ENCODE peak calls at places on chromosome X, in eight cellular contexts. K is effector memory CD4-positive, alpha-beta T cell; A is GM20000; O is left lung; X is aorta; I is nucleus accumbens; H is upper lobe of right lung; W is stimulated activated CD8-positive, alpha-beta memory T cell treated with anti-CD3 and anti-CD28 coated beads, Interleukin-4, amount 100 ng/mL, for 4 hours. D is an unnamed sample.

GRCh38 chrX:40106677-40107290 is 9.0 kb upstream of the BCOR start:
- DNase-seq in O (no peak), H (no peak), A (peak), X (no peak), K (no peak), W (no peak), I (no peak), D (no peak)

GRCh38 chrX:79325263-79325958 is 41.7 kb downstream of the ITM2A start:
- DNase-seq in W (no peak), A (no peak), K (peak), O (no peak), H (no peak), X (no peak), I (no peak), D (no peak)

GRCh38 chrX:103585421-103586313 is at the start of gene TCEAL4:
- DNase-seq in W (peak), I (no peak), A (peak), O (peak), H (peak), K (no peak), X (peak), D (no peak)

GRCh38 chrX:19857131-19857530 is 30.3 kb downstream of the SH3KBP1 start:
- DNase-seq in A (no peak), K (no peak), H (no peak), O (no peak), W (no peak), X (no peak), I (no peak), D (no peak)

GRCh38 chrX:47204970-47205369 is 11.3 kb downstream of the UBA1 start:
- DNase-seq in X (no peak), K (no peak), A (no peak), O (no peak), W (no peak), I (no peak), H (no peak), D (no peak)

GRCh38 chrX:15815779-15816452 is 25.6 kb downstream of the ZRSR2 start:
- DNase-seq in O (no peak), W (no peak), X (no peak), K (no peak), H (no peak), I (no peak), A (peak), D (no peak)

GRCh38 chrX:23919706-23920320 is 12.0 kb downstream of the CXorf58 start:
- DNase-seq in O (no peak), H (no peak), W (no peak), I (no peak), A (no peak), K (no peak), X (no peak), D (no peak)

GRCh38 chrX:29470029-29470428 is 745.3 kb upstream of the MAGEB2 start:
- DNase-seq in H (no peak), I (no peak), A (no peak), O (no peak), X (no peak), W (no peak), K (no peak), D (no peak)

GRCh38 chrX:15269618-15270521 is at the start of gene ASB9:
- DNase-seq in O (peak), H (peak), A (peak), X (no peak), I (no peak), K (no peak), W (no peak), D (peak)

GRCh38 chrX:153411988-153412574 is 809 bp downstream of the ZFP92 start:
- DNase-seq in I (no peak), A (no peak), H (no peak), X (peak), K (no peak), W (no peak), O (no peak), D (no peak)

GRCh38 chrX:53556868-53557267 is 122.7 kb upstream of the HSD17B10 start:
- DNase-seq in A (no peak), X (no peak), O (no peak), I (no peak), W (no peak), H (no peak), K (no peak), D (no peak)

GRCh38 chrX:4579480-4579879 is 866.0 kb upstream of the PRKX start:
- DNase-seq in X (no peak), W (no peak), O (no peak), I (no peak), K (no peak), A (no peak), H (no peak), D (no peak)

GRCh38 chrX:49184294-49185061 is 1.7 kb downstream of the PRICKLE3 start:
- DNase-seq in X (peak), W (no peak), A (peak), O (peak), H (peak), I (peak), K (no peak), D (peak)

GRCh38 chrX:989959-990510 is 222.4 kb downstream of the CRLF2 start:
- DNase-seq in K (peak), I (peak), H (peak), O (peak), W (peak), X (peak), A (no peak), D (peak)

GRCh38 chrX:131058136-131058868 is at the start of gene ARHGAP36:
- DNase-seq in X (no peak), O (no peak), K (no peak), A (no peak), I (no peak), W (no peak), H (no peak), D (no peak)

GRCh38 chrX:134520860-134521390 is 61.0 kb downstream of the HPRT1 start:
- DNase-seq in X (no peak), H (no peak), W (no peak), A (peak), K (no peak), I (no peak), O (no peak), D (peak)

GRCh38 chrX:30881390-30881789 is 7.7 kb downstream of the TAB3 start:
- DNase-seq in W (no peak), A (no peak), X (no peak), I (no peak), O (no peak), H (no peak), K (no peak), D (no peak)

GRCh38 chrX:93985621-93986020 is 311.6 kb downstream of the FAM133A start:
- DNase-seq in K (no peak), X (no peak), H (no peak), A (no peak), W (no peak), O (no peak), I (no peak), D (no peak)

GRCh38 chrX:14694631-14695030 is 165.3 kb downstream of the GLRA2 start:
- DNase-seq in H (no peak), W (no peak), X (no peak), K (no peak), O (no peak), I (no peak), A (no peak), D (no peak)

GRCh38 chrX:102964941-102965340 is 27.9 kb downstream of the RAB40AL start:
- DNase-seq in O (no peak), X (no peak), A (no peak), I (no peak), H (no peak), W (no peak), K (no peak), D (no peak)

GRCh38 chrX:150547511-150548115 is 20.8 kb upstream of the MTM1 start:
- DNase-seq in H (peak), I (peak), X (peak), A (peak), W (no peak), O (peak), K (no peak), D (peak)

GRCh38 chrX:139738581-139738980 is 30.6 kb upstream of the MCF2 start:
- DNase-seq in H (no peak), W (no peak), X (no peak), K (no peak), I (no peak), O (no peak), A (no peak), D (no peak)

GRCh38 chrX:22360129-22360528 is 87.4 kb downstream of the CBLL2 start:
- DNase-seq in W (no peak), A (no peak), X (no peak), K (no peak), O (no peak), I (no peak), H (no peak), D (no peak)

GRCh38 chrX:47170861-47171692 is 22.6 kb upstream of the UBA1 start:
- DNase-seq in H (peak), K (no peak), O (no peak), W (no peak), I (no peak), A (no peak), X (peak), D (no peak)

GRCh38 chrX:53594354-53594753 is 92.2 kb downstream of the HUWE1 start:
- DNase-seq in X (no peak), H (no peak), K (no peak), I (no peak), A (no peak), O (no peak), W (no peak), D (peak)

GRCh38 chrX:100410083-100410590 is at the start of gene PCDH19:
- DNase-seq in K (no peak), W (no peak), A (peak), H (peak), O (peak), I (no peak), X (peak), D (peak)

GRCh38 chrX:51802917-51803688 is 59.9 kb downstream of the GSPT2 start:
- DNase-seq in O (peak), X (no peak), K (peak), W (peak), I (peak), H (peak), A (peak), D (peak)

GRCh38 chrX:150761819-150762216 is 68.6 kb downstream of the MTMR1 start:
- DNase-seq in H (no peak), O (no peak), I (no peak), K (no peak), W (no peak), X (no peak), A (no peak), D (no peak)

GRCh38 chrX:77668391-77669237 is 117.4 kb downstream of the ATRX start:
- DNase-seq in O (no peak), H (no peak), I (no peak), K (no peak), X (no peak), W (no peak), A (no peak), D (no peak)

GRCh38 chrX:102697506-102697905 is 14.7 kb upstream of the GPRASP2 start:
- DNase-seq in K (no peak), W (no peak), X (no peak), A (no peak), O (no peak), H (no peak), I (no peak), D (no peak)

GRCh38 chrX:44344194-44344593 is 722 bp upstream of the EFHC2 start:
- DNase-seq in O (peak), K (peak), A (peak), H (peak), X (peak), I (no peak), W (peak), D (no peak)

GRCh38 chrX:13164611-13165010 is 120.2 kb upstream of the FAM9C start:
- DNase-seq in H (no peak), I (no peak), O (no peak), K (no peak), A (no peak), W (no peak), X (no peak), D (no peak)

GRCh38 chrX:19152762-19153161 is 30.5 kb upstream of the ADGRG2 start:
- DNase-seq in O (no peak), A (no peak), I (no peak), K (no peak), W (no peak), X (no peak), H (no peak), D (no peak)

GRCh38 chrX:154735695-154736393 is 15.0 kb downstream of the GAB3 start:
- DNase-seq in H (peak), X (peak), A (no peak), W (no peak), O (peak), I (no peak), K (no peak), D (no peak)

GRCh38 chrX:136215559-136215958 is 35.6 kb downstream of the MAP7D3 start:
- DNase-seq in O (no peak), W (no peak), I (no peak), H (no peak), X (no peak), A (no peak), K (no peak), D (no peak)

GRCh38 chrX:20523626-20524312 is 257.1 kb upstream of the RPS6KA3 start:
- DNase-seq in A (no peak), K (no peak), I (no peak), H (no peak), W (no peak), X (no peak), O (no peak), D (no peak)

GRCh38 chrX:46244451-46244850 is 300.8 kb downstream of the ZNF674 start:
- DNase-seq in I (no peak), W (no peak), O (no peak), H (no peak), A (no peak), K (no peak), X (no peak), D (no peak)

GRCh38 chrX:123217077-123217476 is 33.0 kb downstream of the GRIA3 start:
- DNase-seq in H (no peak), I (no peak), X (no peak), O (no peak), K (no peak), A (no peak), W (no peak), D (no peak)